ENCODE peak calls at places on chromosome 2, in nine cellular contexts. Q, N, X, K, O, W, M, J and D are unnamed samples.

GRCh38 chr2:188734688-188735087 is 239.5 kb upstream of the COL3A1 start:
- DNase-seq in O (peak), Q (no peak), W (no peak), J (no peak), M (no peak), K (no peak), X (peak), N (no peak), D (no peak)

GRCh38 chr2:189836644-189837043 is 52.4 kb downstream of the PMS1 start:
- DNase-seq in N (no peak), X (peak), J (no peak), O (peak), W (peak), Q (peak), M (no peak), K (no peak), D (no peak)

GRCh38 chr2:42920446-42921161 is 128.2 kb upstream of the HAAO start:
- DNase-seq in W (no peak), Q (no peak), M (no peak), J (no peak), X (no peak), K (no peak), O (no peak), N (no peak), D (no peak)

GRCh38 chr2:225763711-225764110 is 364.2 kb downstream of the NYAP2 start:
- DNase-seq in X (no peak), J (no peak), N (no peak), M (no peak), O (no peak), K (no peak), Q (no peak), W (no peak), D (no peak)

GRCh38 chr2:1886405-1886992 is 142.2 kb upstream of the PXDN start:
- DNase-seq in O (peak), J (peak), K (peak), Q (peak), M (peak), W (peak), N (peak), X (peak), D (no peak)

GRCh38 chr2:207241198-207241597 is 75.5 kb upstream of the KLF7 start:
- DNase-seq in K (no peak), X (peak), J (no peak), O (no peak), Q (no peak), M (no peak), N (no peak), W (no peak), D (no peak)

GRCh38 chr2:133579295-133579694 is 11.0 kb upstream of the NCKAP5 start:
- DNase-seq in M (no peak), X (peak), Q (no peak), N (no peak), O (peak), W (no peak), K (no peak), J (no peak), D (no peak)

GRCh38 chr2:37326285-37326684 is 1.7 kb upstream of the PRKD3 start:
- DNase-seq in M (no peak), O (peak), J (no peak), N (no peak), Q (peak), W (no peak), K (no peak), X (peak), D (no peak)

GRCh38 chr2:127575185-127575765 is 39.8 kb downstream of the MYO7B start:
- DNase-seq in Q (no peak), O (no peak), W (no peak), J (no peak), M (no peak), K (no peak), X (no peak), N (no peak), D (peak)

GRCh38 chr2:25356088-25356487 is 14.4 kb upstream of the DNMT3A start:
- DNase-seq in K (no peak), J (no peak), O (no peak), X (no peak), N (no peak), Q (no peak), M (no peak), W (no peak), D (no peak)

GRCh38 chr2:74387346-74387745 is 7.2 kb upstream of the DCTN1 start:
- DNase-seq in M (no peak), K (no peak), J (no peak), Q (no peak), O (peak), N (no peak), X (no peak), W (no peak), D (no peak)

GRCh38 chr2:120926463-120927165 is 190.9 kb downstream of the GLI2 start:
- DNase-seq in W (no peak), M (no peak), Q (no peak), X (peak), J (no peak), K (no peak), O (no peak), N (no peak), D (no peak)

GRCh38 chr2:39513641-39514094 is 76.6 kb upstream of the MAP4K3 start:
- DNase-seq in Q (peak), X (peak), O (peak), M (peak), K (peak), J (no peak), N (peak), W (peak), D (no peak)

GRCh38 chr2:24049485-24050021 is at the start of gene FKBP1B:
- DNase-seq in N (no peak), X (peak), K (peak), Q (peak), O (peak), W (peak), J (peak), M (peak), D (no peak)

GRCh38 chr2:215750763-215751162 is 262.6 kb downstream of the MREG start:
- DNase-seq in Q (no peak), K (no peak), N (no peak), X (no peak), O (no peak), M (no peak), W (no peak), J (no peak), D (no peak)

GRCh38 chr2:224948859-224949258 is 93.4 kb downstream of the DOCK10 start:
- DNase-seq in O (peak), J (no peak), N (peak), Q (no peak), M (no peak), K (no peak), X (peak), W (no peak), D (peak)

GRCh38 chr2:239930871-239931771 is 94.0 kb downstream of the NDUFA10 start:
- DNase-seq in N (no peak), Q (no peak), J (no peak), W (no peak), X (no peak), K (no peak), O (no peak), M (peak), D (no peak)

GRCh38 chr2:240705204-240705781 is 13.6 kb downstream of the AQP12A start:
- DNase-seq in K (no peak), Q (no peak), O (no peak), W (no peak), N (no peak), J (no peak), M (no peak), X (no peak), D (no peak)

GRCh38 chr2:238133499-238134392 is 4.7 kb upstream of the KLHL30 start:
- DNase-seq in J (no peak), X (no peak), K (no peak), W (no peak), M (no peak), O (no peak), N (no peak), Q (no peak), D (no peak)